ENCODE peak calls at places on chromosome 2, in six cellular contexts. I, Q, O, M, H and N are unnamed samples.

GRCh38 chr2:107588960-107589542 is 237.6 kb upstream of the RGPD4 start:
- DNase-seq in H (no peak), I (no peak), O (no peak), M (peak), Q (no peak), N (no peak)

GRCh38 chr2:224412064-224412921 is 10.4 kb upstream of the FAM124B start:
- DNase-seq in O (no peak), I (no peak), H (no peak), M (peak), Q (no peak), N (no peak)

GRCh38 chr2:196427996-196428634 is 211.4 kb upstream of the CCDC150 start:
- DNase-seq in I (no peak), M (no peak), Q (no peak), H (no peak), O (no peak), N (no peak)

GRCh38 chr2:85053802-85054201 is 79.4 kb upstream of the TCF7L1 start:
- DNase-seq in I (no peak), M (peak), Q (peak), O (peak), H (no peak), N (no peak)

GRCh38 chr2:241898681-241899270 is 29.2 kb downstream of the RTP5 start:
- DNase-seq in I (peak), M (no peak), O (no peak), H (peak), Q (no peak), N (no peak)

GRCh38 chr2:215624423-215624829 is 188.6 kb upstream of the FN1 start:
- DNase-seq in Q (peak), H (peak), I (peak), O (no peak), M (peak), N (no peak)

GRCh38 chr2:171522057-171522803 is at the start of gene CYBRD1:
- DNase-seq in I (peak), Q (peak), M (peak), H (peak), O (peak), N (peak)

GRCh38 chr2:43542285-43542933 is 53.4 kb downstream of the THADA start:
- DNase-seq in O (peak), Q (no peak), M (peak), H (no peak), I (no peak), N (no peak)

GRCh38 chr2:37987098-37987497 is 62.0 kb downstream of the RMDN2 start:
- DNase-seq in Q (no peak), I (no peak), O (no peak), M (no peak), H (no peak), N (no peak)

GRCh38 chr2:150681120-150681796 is 193.8 kb upstream of the RND3 start:
- DNase-seq in H (no peak), O (no peak), M (peak), I (no peak), Q (no peak), N (no peak)

GRCh38 chr2:236826727-236827126 is 257.1 kb downstream of the ACKR3 start:
- DNase-seq in O (no peak), H (no peak), Q (no peak), I (no peak), M (no peak), N (no peak)

GRCh38 chr2:240878341-240878936 is 9.8 kb downstream of the AGXT start:
- DNase-seq in M (no peak), O (no peak), H (no peak), Q (no peak), I (no peak), N (no peak)

GRCh38 chr2:48221846-48222516 is 308.0 kb upstream of the STON1 start:
- DNase-seq in I (no peak), O (no peak), H (no peak), Q (no peak), M (no peak), N (no peak)

GRCh38 chr2:158458617-158458920 is 1.8 kb downstream of the PKP4 start:
- DNase-seq in Q (no peak), I (no peak), H (no peak), O (no peak), M (peak), N (no peak)

GRCh38 chr2:240259201-240259923 is 118.9 kb upstream of the OTOS start:
- DNase-seq in M (no peak), I (peak), O (no peak), H (peak), Q (no peak), N (no peak)

GRCh38 chr2:65227035-65227470 is 578 bp upstream of the ACTR2 start:
- DNase-seq in Q (peak), H (no peak), I (no peak), M (no peak), O (no peak), N (no peak)

GRCh38 chr2:211401328-211401727 is 844.9 kb downstream of the CPS1 start:
- DNase-seq in Q (no peak), O (no peak), H (no peak), I (no peak), M (no peak), N (no peak)

GRCh38 chr2:68157002-68157401 is 686 bp upstream of the PNO1 start:
- DNase-seq in H (no peak), I (no peak), O (no peak), Q (no peak), M (peak), N (no peak)

GRCh38 chr2:236889791-236890704 is 195.6 kb upstream of the COPS8 start:
- DNase-seq in O (no peak), M (no peak), Q (no peak), H (no peak), I (no peak), N (no peak)

GRCh38 chr2:215960825-215961224 is 52.5 kb downstream of the MREG start:
- DNase-seq in I (no peak), O (no peak), M (no peak), H (no peak), Q (no peak), N (no peak)

GRCh38 chr2:196823750-196824149 is 14.6 kb upstream of the C2orf66 start:
- DNase-seq in O (no peak), I (no peak), Q (no peak), M (peak), H (no peak), N (no peak)

GRCh38 chr2:100416939-100417744 is at the start of gene CHST10:
- DNase-seq in I (peak), Q (peak), O (peak), M (peak), H (peak), N (no peak)
- TF ChIP-seq CTCF in I (no peak), Q (no peak), O (no peak), M (no peak), H (no peak), N (no peak)

DNA sequence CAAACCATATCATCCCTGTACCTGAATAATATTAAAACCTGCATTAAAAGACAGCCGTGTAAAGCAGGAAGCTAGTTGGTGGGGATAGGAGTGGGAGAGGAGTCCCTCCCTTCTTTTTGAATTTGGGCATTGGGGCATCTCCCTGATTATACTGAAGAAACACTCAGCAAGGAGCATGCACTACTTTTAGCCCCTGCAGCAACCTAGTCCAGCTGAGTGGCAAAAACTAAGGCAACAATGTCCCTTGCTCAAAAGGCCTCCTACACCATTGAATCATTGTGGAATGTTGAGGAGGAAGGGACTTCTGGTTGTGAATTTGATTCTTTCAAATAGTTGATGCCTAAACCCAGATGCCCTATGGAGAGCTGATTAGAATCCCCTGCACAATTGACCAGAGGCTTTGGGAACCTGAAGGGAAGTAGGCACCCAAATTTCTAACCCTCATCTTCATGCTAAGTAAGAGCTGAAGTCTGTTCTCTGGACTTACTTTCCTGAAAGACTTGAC is 111.7 kb downstream of the DDX1 start:
- DNase-seq in I (no peak), Q (no peak), O (no peak), M (no peak), H (no peak), N (no peak)
- H3K27ac ChIP-seq in I (no peak), Q (no peak), O (no peak), M (no peak), H (peak), N (peak)

GRCh38 chr2:70132244-70133126 is 45.2 kb downstream of the PCBP1 start:
- DNase-seq in O (no peak), Q (peak), H (peak), I (peak), M (peak), N (no peak)
- TF ChIP-seq POLR2A in O (peak), Q (peak), H (no peak), I (no peak), M (no peak), N (no peak)

GRCh38 chr2:8642332-8643078 is 39.4 kb upstream of the ID2 start:
- DNase-seq in M (no peak), I (no peak), O (no peak), H (no peak), Q (no peak), N (no peak)

GRCh38 chr2:8643238-8643995 is 38.4 kb upstream of the ID2 start:
- DNase-seq in O (no peak), I (no peak), M (no peak), H (no peak), Q (no peak), N (no peak)

GRCh38 chr2:8643996-8644356 is 37.9 kb upstream of the ID2 start:
- DNase-seq in I (no peak), O (no peak), Q (no peak), H (no peak), M (no peak), N (no peak)

GRCh38 chr2:8645176-8645831 is 36.6 kb upstream of the ID2 start:
- DNase-seq in M (no peak), I (no peak), Q (no peak), H (no peak), O (no peak), N (no peak)

GRCh38 chr2:8644605-8645175 is 37.2 kb upstream of the ID2 start:
- DNase-seq in O (peak), Q (no peak), I (peak), H (no peak), M (no peak), N (no peak)
- TF ChIP-seq CTCF in O (peak), Q (no peak), I (peak), H (no peak), M (no peak), N (no peak)